ENCODE peak calls at places on chromosomes 11 and 22, in seven cellular contexts. A is OCI-LY7, L is psoas muscle, R is prostate gland, G is adrenal gland, H is neural progenitor cell, V is mammary epithelial cell. P is an unnamed sample. For H3K4me1, the result is how much of the 10 kb centered on the place peaks cover.

GRCh38 chr11:107044503-107044902 is 26.2 kb upstream of the GUCY1A2 start:
- DNase-seq in L (no peak), H (no peak), A (no peak), R (no peak), V (peak), G (no peak), P (no peak)

GRCh38 chr11:134363161-134363560 is 31.4 kb downstream of the GLB1L2 start:
- DNase-seq in L (no peak), V (no peak), H (no peak), G (no peak), A (no peak), R (no peak), P (no peak)

GRCh38 chr22:20750461-20751184 is 23.3 kb upstream of the SERPIND1 start:
- DNase-seq in L (peak), G (peak), R (peak), A (no peak), V (peak), H (no peak), P (peak)

GRCh38 chr11:34155759-34156062 is 50.3 kb downstream of the NAT10 start:
- DNase-seq in G (no peak), R (no peak), V (no peak), A (no peak), L (no peak), H (no peak), P (no peak)

GRCh38 chr11:128690746-128691091 is 3.2 kb upstream of the FLI1 start:
- DNase-seq in L (no peak), R (no peak), V (no peak), G (no peak), H (peak), A (no peak), P (no peak)

GRCh38 chr22:28798810-28799124 is 1.6 kb downstream of the XBP1 start:
- DNase-seq in R (no peak), G (peak), H (no peak), L (no peak), V (no peak), A (no peak), P (no peak)

GRCh38 chr11:130601141-130601540 is 152.7 kb downstream of the ADAMTS15 start:
- DNase-seq in G (peak), R (no peak), L (peak), A (no peak), H (peak), V (no peak), P (peak)

GRCh38 chr22:19877626-19878339 is 23.1 kb upstream of the GNB1L start:
- DNase-seq in H (peak), G (no peak), V (no peak), L (no peak), A (no peak), R (no peak), P (no peak)

GRCh38 chr22:30234786-30235470 is 11.6 kb downstream of the LIF start:
- DNase-seq in H (no peak), R (no peak), V (no peak), G (peak), L (no peak), A (no peak), P (no peak)

GRCh38 chr11:19816040-19816439 is 103.4 kb downstream of the NAV2 start:
- DNase-seq in G (no peak), V (no peak), H (no peak), L (no peak), R (no peak), A (no peak), P (no peak)

GRCh38 chr11:66336234-66337102 is at the start of gene RIN1:
- DNase-seq in L (peak), A (peak), H (peak), G (peak), R (no peak), V (peak), P (no peak)

GRCh38 chr22:48431536-48432315 is 1395.9 kb downstream of the BRD1 start:
- DNase-seq in R (no peak), H (no peak), G (no peak), A (no peak), L (no peak), V (no peak), P (no peak)

GRCh38 chr11:132300283-132300682 is 929.9 kb downstream of the NTM start:
- DNase-seq in G (no peak), R (no peak), H (peak), V (no peak), A (no peak), L (no peak), P (no peak)

GRCh38 chr22:20803696-20804324 is 29.9 kb downstream of the SERPIND1 start:
- DNase-seq in L (peak), G (peak), V (no peak), R (no peak), H (peak), A (peak), P (no peak)

GRCh38 chr11:30583505-30584280 is 2.5 kb downstream of the MPPED2 start:
- DNase-seq in V (no peak), L (peak), G (peak), R (peak), A (no peak), H (peak), P (peak)

GRCh38 chr11:93832780-93833179 is 17.6 kb downstream of the VSTM5 start:
- DNase-seq in V (no peak), L (no peak), G (no peak), A (no peak), H (no peak), R (no peak), P (no peak)

GRCh38 chr11:1116104-1116503 is 41.4 kb downstream of the MUC2 start:
- DNase-seq in R (no peak), H (no peak), A (no peak), G (no peak), L (no peak), V (no peak), P (peak)

DNA sequence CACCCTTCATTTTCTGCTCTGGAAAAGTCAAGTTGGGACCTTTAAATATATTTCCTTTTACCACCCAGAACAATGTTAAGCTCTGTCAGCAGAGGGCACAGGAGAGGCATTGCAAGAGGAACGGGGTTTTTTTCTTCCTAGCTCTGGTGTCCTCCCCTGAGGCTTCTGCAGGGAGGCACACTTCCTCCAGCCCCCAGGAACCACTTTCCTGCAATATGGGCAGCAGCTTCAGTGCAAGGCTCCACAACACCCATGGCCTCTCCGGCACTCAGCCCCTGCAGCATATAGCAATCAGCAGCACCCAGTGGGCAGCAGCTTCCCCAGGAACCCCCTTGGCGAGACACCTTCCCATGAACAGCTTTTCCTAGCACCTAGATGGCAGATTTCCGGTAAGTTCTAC is 101.4 kb downstream of the SYT9 start:
- DNase-seq in L (no peak), R (no peak), H (peak), A (peak), G (peak), V (peak), P (no peak)
- TF ChIP-seq CTCF in L (peak), R (no peak), H (peak), A (peak), G (no peak), V (peak), P (peak)

DNA sequence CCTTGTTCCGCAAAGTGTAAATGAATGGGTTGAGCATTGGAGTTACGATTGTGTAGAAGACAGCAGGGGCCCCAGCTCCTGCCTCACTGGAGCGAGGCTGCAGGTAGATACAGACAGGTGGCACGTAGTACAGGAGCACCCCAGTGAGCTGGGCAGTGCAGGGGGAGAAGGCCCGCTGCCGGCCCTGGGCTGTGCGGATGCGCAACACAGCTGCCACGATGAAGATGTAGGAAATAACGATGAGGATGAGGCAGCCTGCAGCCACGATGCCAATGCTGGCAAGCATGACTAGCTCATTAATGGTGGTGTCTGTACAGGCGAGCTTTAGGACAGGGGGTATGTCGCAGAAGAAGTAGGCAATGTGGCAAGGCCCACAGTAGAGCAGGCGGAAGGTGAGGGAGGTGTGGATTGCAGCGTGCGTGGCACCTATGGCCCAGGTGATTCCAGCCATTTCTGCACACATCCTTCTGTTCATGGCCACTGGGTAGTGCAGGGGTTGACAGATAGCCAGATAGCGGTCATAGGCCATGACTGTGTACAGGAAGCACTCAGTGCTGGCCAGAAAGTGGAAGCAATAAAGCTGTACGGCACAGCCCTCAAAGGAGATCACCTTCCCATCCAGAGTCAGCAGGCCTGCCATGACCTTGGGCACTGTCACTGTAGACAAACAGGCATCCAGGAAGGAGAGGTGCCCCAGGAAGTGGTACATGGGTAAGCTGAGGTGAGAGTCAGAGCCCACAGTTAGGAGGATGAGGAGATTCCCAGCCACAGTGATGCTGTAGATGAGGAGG is 616 bp downstream of the OR10S1 start:
- DNase-seq in R (no peak), L (no peak), A (no peak), H (no peak), G (no peak), V (no peak), P (no peak)
- H3K4me1 ChIP-seq in R (under half), L (under half), A (under half), H (under half), G (under half), V (under half), P (under half)

GRCh38 chr11:12540913-12541587 is 133.2 kb upstream of the TEAD1 start:
- DNase-seq in A (no peak), R (no peak), L (peak), H (peak), V (no peak), G (peak), P (no peak)
- TF ChIP-seq CTCF in A (no peak), R (no peak), L (no peak), H (no peak), V (no peak), G (no peak), P (peak)

GRCh38 chr22:49950396-49950994 is 10.1 kb upstream of the PIM3 start:
- DNase-seq in A (no peak), R (no peak), H (no peak), L (no peak), V (no peak), G (no peak), P (no peak)
- H3K4me1 ChIP-seq in A (under half), R (half or more), H (under half), L (under half), V (half or more), G (under half), P (half or more)